ENCODE peak calls at places on chromosome 2, in nine cellular contexts. K is tibial nerve, R is H1, I is sigmoid colon, Y is K562, F is A549, B is stomach, H is transverse colon, P is HepG2. D is an unnamed sample. For H3K4me1, the result is how much of the 10 kb centered on the place peaks cover.

GRCh38 chr2:10222-10875 is 36.0 kb downstream of the FAM110C start:
- DNase-seq in B (no peak), R (no peak), F (no peak), H (no peak), K (no peak), P (no peak), Y (no peak), I (no peak), D (no peak)

GRCh38 chr2:196555161-196555560 is 84.4 kb upstream of the CCDC150 start:
- DNase-seq in F (no peak), H (no peak), B (no peak), R (no peak), P (no peak), Y (no peak), K (no peak), I (no peak), D (no peak)

GRCh38 chr2:168510125-168510756 is 54.2 kb downstream of the CERS6 start:
- DNase-seq in H (no peak), P (no peak), B (no peak), R (no peak), K (no peak), F (no peak), Y (no peak), I (no peak), D (no peak)

GRCh38 chr2:239762742-239763269 is 262.3 kb downstream of the NDUFA10 start:
- DNase-seq in B (no peak), P (no peak), I (peak), R (no peak), Y (no peak), K (no peak), H (no peak), F (no peak), D (peak)

GRCh38 chr2:144515694-144516416 is 4.1 kb downstream of the ZEB2 start:
- DNase-seq in P (no peak), H (peak), K (peak), F (peak), B (no peak), R (peak), I (no peak), Y (peak), D (no peak)

GRCh38 chr2:234770081-234770506 is 181.7 kb upstream of the SH3BP4 start:
- DNase-seq in R (no peak), F (no peak), I (no peak), Y (no peak), H (no peak), B (no peak), P (no peak), K (no peak), D (no peak)

GRCh38 chr2:25337276-25337675 is 4.4 kb downstream of the DNMT3A start:
- DNase-seq in R (no peak), I (no peak), K (no peak), P (no peak), H (no peak), F (no peak), B (no peak), Y (no peak), D (no peak)

GRCh38 chr2:28506112-28506511 is 10.3 kb downstream of the PLB1 start:
- DNase-seq in R (no peak), F (no peak), B (no peak), H (no peak), Y (no peak), K (no peak), P (no peak), I (no peak), D (no peak)

GRCh38 chr2:224638338-224638823 is 53.2 kb upstream of the CUL3 start:
- DNase-seq in R (no peak), K (no peak), H (peak), B (peak), F (no peak), I (no peak), P (no peak), Y (no peak), D (no peak)

GRCh38 chr2:197293252-197294007 is 17.1 kb downstream of the ANKRD44 start:
- DNase-seq in F (no peak), B (no peak), H (no peak), I (no peak), R (no peak), P (no peak), K (no peak), Y (no peak), D (no peak)

GRCh38 chr2:8465560-8465959 is 216.3 kb upstream of the ID2 start:
- DNase-seq in P (no peak), F (no peak), Y (no peak), B (no peak), K (no peak), H (no peak), I (peak), R (no peak), D (no peak)

GRCh38 chr2:45664635-45665269 is 13.3 kb downstream of the PRKCE start:
- DNase-seq in F (no peak), H (no peak), R (no peak), P (no peak), I (no peak), Y (no peak), K (no peak), B (no peak), D (no peak)

GRCh38 chr2:175432021-175432420 is 250.5 kb upstream of the ATP5MC3 start:
- DNase-seq in H (no peak), K (no peak), P (no peak), Y (no peak), F (no peak), I (no peak), B (no peak), R (no peak), D (no peak)

GRCh38 chr2:119888673-119889072 is 124.2 kb upstream of the EPB41L5 start:
- DNase-seq in H (no peak), K (no peak), F (no peak), Y (no peak), R (no peak), I (no peak), B (no peak), P (no peak), D (no peak)

GRCh38 chr2:189783451-189783926 is 650 bp downstream of the ORMDL1 start:
- DNase-seq in K (no peak), P (peak), B (no peak), R (no peak), I (no peak), Y (no peak), H (no peak), F (no peak), D (no peak)

GRCh38 chr2:111119004-111119846 is 1.5 kb upstream of the BCL2L11 start:
- DNase-seq in P (no peak), R (peak), I (peak), K (no peak), B (no peak), F (no peak), Y (no peak), H (peak), D (peak)

GRCh38 chr2:119352357-119352756 is 14.3 kb downstream of the C2orf76 start:
- DNase-seq in H (no peak), P (no peak), K (no peak), R (no peak), F (no peak), B (no peak), Y (peak), I (no peak), D (no peak)

GRCh38 chr2:38130877-38131276 is 54.9 kb upstream of the CYP1B1 start:
- DNase-seq in F (no peak), P (no peak), B (no peak), R (no peak), K (no peak), H (no peak), Y (no peak), I (no peak), D (no peak)

GRCh38 chr2:216648105-216648504 is 14.9 kb downstream of the IGFBP2 start:
- DNase-seq in P (no peak), I (no peak), B (no peak), F (no peak), R (no peak), K (no peak), Y (no peak), H (no peak), D (no peak)

GRCh38 chr2:287471-287885 is 413 bp downstream of the ALKAL2 start:
- DNase-seq in I (no peak), R (peak), H (peak), P (no peak), Y (no peak), B (peak), K (no peak), F (no peak), D (no peak)

GRCh38 chr2:46404181-46404759 is 75.1 kb upstream of the TMEM247 start:
- DNase-seq in P (no peak), I (no peak), B (no peak), R (no peak), Y (no peak), F (no peak), K (no peak), H (no peak), D (no peak)

GRCh38 chr2:202290316-202290715 is 24.8 kb downstream of the NOP58 start:
- DNase-seq in Y (no peak), P (no peak), K (no peak), R (no peak), H (no peak), F (no peak), B (no peak), I (no peak), D (no peak)

GRCh38 chr2:180524458-180524857 is 455.9 kb upstream of the UBE2E3 start:
- DNase-seq in H (no peak), K (no peak), I (no peak), P (no peak), B (no peak), R (no peak), F (no peak), Y (no peak), D (no peak)

GRCh38 chr2:127563458-127564428 is 28.3 kb downstream of the MYO7B start:
- DNase-seq in P (no peak), B (no peak), H (no peak), Y (no peak), F (no peak), R (no peak), I (peak), K (no peak), D (peak)

GRCh38 chr2:130341562-130342019 is 1.1 kb upstream of the IMP4 start:
- DNase-seq in B (no peak), K (no peak), R (no peak), H (peak), Y (peak), F (no peak), P (no peak), I (no peak), D (no peak)

GRCh38 chr2:194706179-194706578 is 950.8 kb upstream of the SLC39A10 start:
- DNase-seq in K (no peak), B (no peak), F (no peak), Y (no peak), H (no peak), P (no peak), I (no peak), R (no peak), D (no peak)

GRCh38 chr2:26401739-26402541 is at the start of gene DRC1:
- DNase-seq in F (peak), Y (no peak), H (peak), P (no peak), R (peak), B (peak), I (peak), K (no peak), D (no peak)

GRCh38 chr2:101418704-101419663 is 31.7 kb upstream of the CREG2 start:
- DNase-seq in F (peak), K (peak), H (peak), R (peak), P (peak), I (peak), Y (peak), B (peak), D (no peak)

GRCh38 chr2:222318026-222318711 is 19.4 kb upstream of the PAX3 start:
- DNase-seq in I (no peak), P (peak), K (no peak), F (peak), R (peak), H (peak), Y (peak), B (peak), D (no peak)
- TF ChIP-seq EP300 in I (no peak), P (no peak), K (no peak), F (no peak), R (no peak), H (no peak), Y (no peak), B (no peak), D (no peak)

GRCh38 chr2:39338502-39338901 is 94.7 kb upstream of the CDKL4 start:
- DNase-seq in I (no peak), B (no peak), R (no peak), F (no peak), H (no peak), P (no peak), K (no peak), Y (peak), D (no peak)
- H3K4me1 ChIP-seq in I (under half), B (under half), R (under half), F (under half), H (under half), P (under half), K (under half), Y (under half), D (under half)

GRCh38 chr2:30821960-30822359 is 14.7 kb upstream of the CAPN13 start:
- DNase-seq in B (no peak), K (no peak), F (no peak), R (no peak), P (no peak), Y (no peak), H (no peak), I (no peak), D (no peak)
- TF ChIP-seq POLR2A in B (no peak), K (no peak), F (no peak), R (no peak), P (no peak), Y (no peak), H (no peak), I (no peak), D (no peak)

DNA sequence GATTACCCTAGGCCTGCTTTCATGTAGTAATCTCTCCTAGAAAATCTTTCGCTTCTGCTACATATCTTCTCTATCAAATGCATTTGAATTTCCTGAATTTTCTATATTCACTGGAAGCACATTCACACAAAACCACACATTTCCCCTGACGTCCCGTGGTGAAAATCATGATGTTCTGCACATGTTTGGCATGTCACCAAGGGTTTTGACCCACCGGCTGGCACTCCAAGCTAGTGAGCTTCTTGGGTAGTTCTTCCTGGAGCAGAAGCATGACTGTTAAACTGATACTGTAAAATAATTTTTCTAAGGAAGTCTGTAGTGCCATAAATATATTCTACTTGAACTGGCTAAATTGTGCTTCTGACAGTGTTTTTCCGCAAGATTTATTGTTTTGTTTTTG is 510.1 kb upstream of the SLC8A1 start:
- DNase-seq in Y (no peak), B (no peak), F (no peak), R (no peak), P (no peak), H (no peak), I (no peak), K (peak), D (no peak)
- TF ChIP-seq EP300 in Y (no peak), B (no peak), F (no peak), R (no peak), P (no peak), H (no peak), I (no peak), K (no peak), D (no peak)

GRCh38 chr2:113890253-113891235 is 655 bp downstream of the ACTR3 start:
- DNase-seq in H (peak), F (peak), K (peak), B (peak), I (peak), R (peak), Y (peak), P (peak), D (peak)
- H3K4me1 ChIP-seq in H (under half), F (half or more), K (under half), B (half or more), I (half or more), R (under half), Y (under half), P (half or more), D (half or more)

D was measured in suprapubic skin.